ENCODE peak calls at places on chromosomes 3 and 15, in ten cellular contexts. L is cardiac septum; P is activated naive CD4-positive, alpha-beta T cell treated with anti-CD3 and anti-CD28 coated beads, Interleukin-2, amount 10 ng/mL, durations not matched to agents 7 days and 5 days; Z is GM03348; H is HEK293T; D is AG09319; Q is GDM1; I is naive thymus-derived CD8-positive, alpha-beta T cell; T is cardiac fibroblast; F is dorsolateral prefrontal cortex. C is an unnamed sample.

GRCh38 chr3:194512895-194513601 is 26.2 kb upstream of the ATP13A3 start:
- DNase-seq in L (no peak), P (no peak), Z (no peak), H (no peak), D (no peak), Q (no peak), I (no peak), T (peak; percentile 46), F (no peak), C (no peak)

GRCh38 chr3:57877116-57877515 is 121.0 kb downstream of the SLMAP start:
- DNase-seq in L (no peak), P (no peak), Z (no peak), H (no peak), D (no peak), Q (no peak), I (no peak), T (no peak), F (no peak), C (no peak)

GRCh38 chr3:134056464-134056891 is 26.8 kb upstream of the SLCO2A1 start:
- DNase-seq in L (peak; percentile 66), P (no peak), Z (no peak), H (no peak), D (no peak), Q (no peak), I (no peak), T (peak; percentile 56), F (peak; percentile 13), C (no peak)

GRCh38 chr3:100316656-100317069 is 17.9 kb upstream of the NIT2 start:
- DNase-seq in L (no peak), P (peak; percentile 55), Z (peak; percentile 65), H (peak; percentile 44), D (peak; percentile 23), Q (peak; percentile 27), I (peak; percentile 32), T (peak; percentile 80), F (no peak), C (peak; percentile 34)

GRCh38 chr3:2765002-2765579 is 345.1 kb downstream of the IL5RA start:
- DNase-seq in L (no peak), P (peak; percentile 26), Z (no peak), H (peak; percentile 8), D (no peak), Q (no peak), I (no peak), T (no peak), F (no peak), C (no peak)

GRCh38 chr15:55552926-55553325 is 35.2 kb downstream of the PYGO1 start:
- DNase-seq in L (no peak), P (no peak), Z (peak; percentile 14), H (no peak), D (no peak), Q (no peak), I (no peak), T (peak; percentile 61), F (no peak), C (no peak)

GRCh38 chr3:188687389-188687788 is 484.4 kb upstream of the TPRG1 start:
- DNase-seq in L (no peak), P (no peak), Z (peak; percentile 17), H (no peak), D (no peak), Q (no peak), I (no peak), T (peak; percentile 44), F (no peak), C (peak; percentile 58)

GRCh38 chr15:96497951-96498350 is 167.5 kb downstream of the NR2F2 start:
- DNase-seq in L (no peak), P (no peak), Z (no peak), H (no peak), D (no peak), Q (no peak), I (no peak), T (no peak), F (no peak), C (no peak)

GRCh38 chr3:139988472-139988871 is 53.5 kb downstream of the CLSTN2 start:
- DNase-seq in L (no peak), P (no peak), Z (no peak), H (no peak), D (no peak), Q (no peak), I (no peak), T (no peak), F (no peak), C (no peak)